ENCODE peak calls at places on chromosomes 11 and 22, in seven cellular contexts. L is GM04504, E is amniotic epithelial cell, S is kidney glomerular epithelial cell, O is LoVo, P is AG09319, Y is stomach. V is an unnamed sample.

GRCh38 chr11:130115218-130115617 is 44.4 kb upstream of the ST14 start:
- DNase-seq in O (no peak), P (no peak), E (peak), Y (no peak), L (no peak), S (peak), V (peak)

GRCh38 chr11:129331871-129332274 is 43.8 kb upstream of the BARX2 start:
- DNase-seq in P (peak), S (peak), E (peak), Y (peak), O (peak), L (peak), V (peak)

GRCh38 chr11:7494086-7494775 is 8.9 kb downstream of the OLFML1 start:
- DNase-seq in O (no peak), E (no peak), P (no peak), L (no peak), S (no peak), Y (no peak), V (no peak)

GRCh38 chr11:131370090-131370751 is at the start of gene NTM:
- DNase-seq in O (no peak), L (peak), Y (peak), E (peak), S (no peak), P (peak), V (peak)

GRCh38 chr11:45688472-45689033 is 23.1 kb upstream of the CHST1 start:
- DNase-seq in L (no peak), P (no peak), O (no peak), S (no peak), E (no peak), Y (no peak), V (no peak)

GRCh38 chr11:126156814-126157213 is 54.6 kb downstream of the RPUSD4 start:
- DNase-seq in O (no peak), L (no peak), P (no peak), E (peak), Y (no peak), S (no peak), V (no peak)

GRCh38 chr22:32355760-32356159 is 1.9 kb upstream of the RFPL3 start:
- DNase-seq in S (no peak), P (no peak), O (peak), L (no peak), E (no peak), Y (no peak), V (no peak)

GRCh38 chr11:11186249-11186648 is 166.8 kb downstream of the CSNK2A3 start:
- DNase-seq in Y (no peak), E (no peak), L (no peak), O (no peak), P (no peak), S (peak), V (peak)

GRCh38 chr11:134332782-134333181 is 994 bp downstream of the GLB1L2 start:
- DNase-seq in S (no peak), O (no peak), Y (no peak), E (no peak), P (no peak), L (no peak), V (no peak)

GRCh38 chr22:44523981-44524759 is 26.1 kb upstream of the RTL6 start:
- DNase-seq in O (no peak), S (peak), E (peak), Y (peak), L (peak), P (peak), V (peak)

GRCh38 chr22:17339095-17339693 is 30.1 kb upstream of the CECR2 start:
- DNase-seq in Y (no peak), S (no peak), E (no peak), L (no peak), P (no peak), O (no peak), V (no peak)

GRCh38 chr11:127711748-127712147 is 711.2 kb upstream of the KIRREL3 start:
- DNase-seq in S (no peak), P (no peak), L (no peak), E (no peak), Y (no peak), O (no peak), V (no peak)

GRCh38 chr22:19543970-19544708 is 19.9 kb upstream of the CLDN5 start:
- DNase-seq in S (no peak), L (no peak), O (no peak), Y (peak), E (no peak), P (no peak), V (no peak)

GRCh38 chr11:120031156-120031555 is 106.8 kb downstream of the TRIM29 start:
- DNase-seq in Y (no peak), L (no peak), P (no peak), S (no peak), E (no peak), O (no peak), V (no peak)

GRCh38 chr11:7606496-7606895 is 66.8 kb downstream of the CYB5R2 start:
- DNase-seq in L (no peak), O (no peak), E (no peak), P (no peak), S (no peak), Y (no peak), V (no peak)

GRCh38 chr22:19700790-19701419 is 13.4 kb upstream of the SEPTIN5 start:
- DNase-seq in S (no peak), Y (peak), E (no peak), L (no peak), P (no peak), O (no peak), V (no peak)

GRCh38 chr11:109708184-109708583 is 286.2 kb downstream of the C11orf87 start:
- DNase-seq in O (no peak), P (no peak), L (no peak), Y (no peak), E (peak), S (no peak), V (no peak)

GRCh38 chr11:2390871-2391662 is 9.5 kb upstream of the TSSC4 start:
- DNase-seq in Y (no peak), O (no peak), S (peak), E (peak), L (peak), P (peak), V (peak)

GRCh38 chr11:86446163-86446923 is 71.7 kb downstream of the CCDC81 start:
- DNase-seq in P (no peak), O (no peak), S (no peak), E (no peak), L (no peak), Y (no peak), V (no peak)

GRCh38 chr11:61176446-61176845 is 15.2 kb upstream of the VPS37C start:
- DNase-seq in S (no peak), Y (no peak), O (no peak), P (no peak), E (no peak), L (no peak), V (no peak)

GRCh38 chr11:17506314-17506713 is 29.7 kb upstream of the ABCC8 start:
- DNase-seq in Y (no peak), L (no peak), S (no peak), E (no peak), P (no peak), O (no peak), V (no peak)

GRCh38 chr11:62556872-62557631 is 10.4 kb upstream of the AHNAK start:
- DNase-seq in S (no peak), P (no peak), Y (no peak), L (no peak), E (no peak), O (no peak), V (no peak)

GRCh38 chr11:27717377-27717776 is 17.1 kb upstream of the BDNF start:
- DNase-seq in E (no peak), Y (no peak), L (no peak), P (no peak), S (no peak), O (no peak), V (peak)

GRCh38 chr11:19974886-19975285 is 185.4 kb downstream of the DBX1 start:
- DNase-seq in S (no peak), O (no peak), E (no peak), L (no peak), Y (no peak), P (no peak), V (no peak)

GRCh38 chr11:22684082-22684481 is 17.7 kb downstream of the GAS2 start:
- DNase-seq in S (no peak), E (no peak), L (no peak), P (no peak), Y (no peak), O (no peak), V (no peak)

GRCh38 chr11:44563716-44564115 is 1.7 kb upstream of the CD82 start:
- DNase-seq in P (no peak), E (peak), S (no peak), L (no peak), Y (no peak), O (no peak), V (peak)

GRCh38 chr11:6646631-6647281 is 8.9 kb downstream of the DCHS1 start:
- DNase-seq in L (peak), E (no peak), S (no peak), P (peak), Y (no peak), O (no peak), V (peak)